ENCODE peak calls at places on chromosomes 3 and 15, in five cellular contexts. E is esophagus muscularis mucosa, Y is suprapubic skin, K is K562, Z is sigmoid colon. G is an unnamed sample.

GRCh38 chr3:186442162-186442561 is 80.1 kb upstream of the DGKG start:
- DNase-seq in E (peak; percentile 50), Y (no peak), K (no peak), Z (no peak), G (no peak)

GRCh38 chr3:77412591-77412990 is 372.7 kb downstream of the ROBO2 start:
- DNase-seq in E (no peak), Y (no peak), K (no peak), Z (no peak), G (no peak)

GRCh38 chr15:95113041-95113440 is 881.7 kb downstream of the MCTP2 start:
- DNase-seq in E (no peak), Y (no peak), K (no peak), Z (no peak), G (no peak)

GRCh38 chr3:32176989-32177701 is 61.3 kb upstream of the CMTM8 start:
- DNase-seq in E (no peak), Y (no peak), K (peak; percentile 61), Z (no peak), G (peak; percentile 47)

GRCh38 chr3:138889792-138890191 is 55.1 kb upstream of the PIK3CB start:
- DNase-seq in E (no peak), Y (no peak), K (no peak), Z (no peak), G (no peak)

GRCh38 chr3:136042608-136043221 is 77.2 kb downstream of the PPP2R3A start:
- DNase-seq in E (no peak), Y (no peak), K (peak; percentile 16), Z (no peak), G (no peak)

GRCh38 chr3:29324180-29324651 is 43.3 kb downstream of the RBMS3 start:
- DNase-seq in E (no peak), Y (peak; percentile 79), K (no peak), Z (peak; percentile 80), G (peak; percentile 11)

GRCh38 chr3:42802876-42803799 is 1.2 kb downstream of the HIGD1A start:
- DNase-seq in E (no peak), Y (no peak), K (no peak), Z (no peak), G (no peak)

GRCh38 chr3:24579008-24579407 is 84.4 kb upstream of the THRB start:
- DNase-seq in E (no peak), Y (no peak), K (peak; percentile 20), Z (peak; percentile 56), G (no peak)

GRCh38 chr3:135238201-135238600 is 443.1 kb downstream of the EPHB1 start:
- DNase-seq in E (no peak), Y (no peak), K (no peak), Z (no peak), G (no peak)

GRCh38 chr3:11903047-11903446 is 56.4 kb upstream of the TAMM41 start:
- DNase-seq in E (no peak), Y (no peak), K (no peak), Z (no peak), G (no peak)

GRCh38 chr15:70505411-70505919 is 257.9 kb downstream of the UACA start:
- DNase-seq in E (no peak), Y (no peak), K (no peak), Z (no peak), G (no peak)

GRCh38 chr15:100112061-100112420 is 229.7 kb downstream of the ADAMTS17 start:
- DNase-seq in E (no peak), Y (no peak), K (no peak), Z (peak; percentile 54), G (no peak)

GRCh38 chr3:128152419-128153155 is 694 bp upstream of the EEFSEC start:
- DNase-seq in E (no peak), Y (no peak), K (peak; percentile 43), Z (no peak), G (no peak)

GRCh38 chr3:143201066-143201465 is 81.5 kb downstream of the CHST2 start:
- DNase-seq in E (no peak), Y (no peak), K (no peak), Z (no peak), G (no peak)

GRCh38 chr15:86433983-86434382 is 354.3 kb downstream of the AGBL1 start:
- DNase-seq in E (no peak), Y (no peak), K (no peak), Z (no peak), G (no peak)

GRCh38 chr15:70597056-70597603 is 166.2 kb downstream of the UACA start:
- DNase-seq in E (peak; percentile 57), Y (no peak), K (no peak), Z (no peak), G (no peak)

GRCh38 chr15:64224508-64224907 is 61.7 kb upstream of the PPIB start:
- DNase-seq in E (no peak), Y (no peak), K (no peak), Z (peak; percentile 71), G (no peak)

GRCh38 chr15:31554261-31554660 is 227.6 kb downstream of the KLF13 start:
- DNase-seq in E (peak; percentile 92), Y (no peak), K (no peak), Z (no peak), G (no peak)

GRCh38 chr3:142896201-142896755 is 7.4 kb upstream of the PCOLCE2 start:
- DNase-seq in E (peak; percentile 80), Y (no peak), K (no peak), Z (no peak), G (no peak)

GRCh38 chr3:27310693-27311092 is 58.5 kb downstream of the NEK10 start:
- DNase-seq in E (no peak), Y (no peak), K (no peak), Z (no peak), G (no peak)

GRCh38 chr15:94363382-94363781 is 132.0 kb downstream of the MCTP2 start:
- DNase-seq in E (no peak), Y (no peak), K (no peak), Z (no peak), G (no peak)

GRCh38 chr3:46484388-46484787 is 13.4 kb upstream of the RTP3 start:
- DNase-seq in E (no peak), Y (no peak), K (no peak), Z (no peak), G (no peak)

GRCh38 chr3:158768881-158769518 is 32.9 kb upstream of the MFSD1 start:
- DNase-seq in E (peak; percentile 84), Y (no peak), K (no peak), Z (peak; percentile 70), G (peak; percentile 11)

GRCh38 chr3:51445544-51446280 is 54.1 kb downstream of the DCAF1 start:
- DNase-seq in E (no peak), Y (no peak), K (no peak), Z (no peak), G (no peak)

GRCh38 chr15:100777821-100778220 is 101.8 kb upstream of the ALDH1A3 start:
- DNase-seq in E (no peak), Y (no peak), K (no peak), Z (no peak), G (no peak)

GRCh38 chr3:51514210-51514609 is 14.4 kb upstream of the DCAF1 start:
- DNase-seq in E (no peak), Y (no peak), K (no peak), Z (no peak), G (no peak)

GRCh38 chr15:50854594-50855490 is 53.6 kb upstream of the AP4E1 start:
- DNase-seq in E (no peak), Y (no peak), K (no peak), Z (no peak), G (no peak)

GRCh38 chr3:48301814-48302194 is 31.7 kb downstream of the SPINK8 start:
- DNase-seq in E (no peak), Y (no peak), K (peak; percentile 18), Z (peak; percentile 68), G (peak; percentile 64)

DNA sequence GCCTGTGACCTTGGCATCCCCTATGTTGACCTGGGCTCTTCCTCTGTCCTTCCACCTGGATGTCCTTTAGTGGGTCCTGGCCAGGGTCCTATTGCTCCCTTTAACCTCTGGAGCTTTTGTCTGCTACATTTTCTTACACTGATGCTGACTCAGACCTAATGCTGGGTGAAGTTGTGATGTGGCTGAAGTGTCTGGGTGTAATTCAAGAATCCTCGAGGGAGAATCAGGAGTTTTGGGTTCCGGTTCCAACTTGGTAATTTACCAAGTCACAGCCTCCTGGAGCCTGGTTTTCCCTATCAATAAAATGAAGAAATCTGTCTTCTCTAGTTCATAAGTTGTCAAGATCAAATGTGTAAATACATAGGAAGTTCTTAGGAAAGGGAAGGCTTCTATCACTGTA is 25.6 kb downstream of the CEP19 start:
- DNase-seq in E (no peak), Y (no peak), K (no peak), Z (no peak), G (no peak)
- TF ChIP-seq EP300 in E (no peak), Y (no peak), K (no peak), Z (no peak), G (no peak)

GRCh38 chr15:22253676-22254408 is 173.5 kb downstream of the OR4M2 start:
- DNase-seq in E (no peak), Y (no peak), K (no peak), Z (no peak), G (no peak)
- H3K9me3 ChIP-seq in E (peaks cover 4% of the 10 kb centered on the region), Y (peaks cover 7% of the 10 kb centered on the region), K (no peaks in the 10 kb centered on the region), Z (no peaks in the 10 kb centered on the region), G (no peaks in the 10 kb centered on the region)

GRCh38 chr15:75338661-75339240 is 2.9 kb downstream of the COMMD4 start:
- DNase-seq in E (no peak), Y (no peak), K (no peak), Z (peak; percentile 46), G (no peak)

GRCh38 chr15:75339531-75340240 is 3.8 kb downstream of the COMMD4 start:
- DNase-seq in E (no peak), Y (no peak), K (no peak), Z (peak; percentile 59), G (no peak)

GRCh38 chr15:75335313-75335704 is 554 bp upstream of the COMMD4 start:
- DNase-seq in E (no peak), Y (no peak), K (no peak), Z (no peak), G (no peak)

DNA sequence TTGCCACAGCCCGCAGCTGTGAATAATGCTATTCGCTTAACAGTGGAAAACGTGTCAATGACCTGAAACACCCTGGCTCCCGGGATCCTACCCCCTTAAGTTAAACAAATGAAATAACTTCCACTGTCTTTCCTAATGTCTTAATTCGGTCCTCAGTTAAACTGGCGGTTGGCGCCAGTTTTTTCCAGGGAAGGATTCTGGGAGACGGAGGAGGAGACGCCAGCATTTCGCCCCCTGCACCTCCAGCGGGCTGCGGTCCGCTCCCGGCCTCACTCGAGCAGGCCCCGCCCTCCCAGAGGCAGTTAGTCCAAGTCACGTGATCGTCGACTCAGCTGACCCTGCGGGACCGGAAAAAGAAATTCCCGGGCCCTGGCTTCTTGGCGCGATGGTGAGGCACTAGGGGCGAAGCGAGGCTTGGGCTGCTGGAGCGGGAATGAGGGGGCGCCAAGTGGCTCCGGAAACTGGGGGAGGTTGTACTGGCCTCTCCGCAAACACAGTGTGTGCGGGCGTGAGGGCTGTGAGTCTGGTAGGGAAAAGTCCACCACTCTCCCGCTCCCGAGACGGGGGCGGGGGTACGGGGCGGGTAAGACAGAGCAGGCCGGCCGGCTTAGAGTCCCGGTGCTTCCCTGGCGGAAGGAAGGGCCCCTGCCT is at the start of gene COMMD4:
- DNase-seq in E (peak; percentile 98), Y (peak; percentile 98), K (peak; percentile 81), Z (peak; percentile 99), G (peak; percentile 96)
- TF ChIP-seq EP300 in E (no peak), Y (no peak), K (peak; percentile 61), Z (no peak), G (peak; percentile 43)

DNA sequence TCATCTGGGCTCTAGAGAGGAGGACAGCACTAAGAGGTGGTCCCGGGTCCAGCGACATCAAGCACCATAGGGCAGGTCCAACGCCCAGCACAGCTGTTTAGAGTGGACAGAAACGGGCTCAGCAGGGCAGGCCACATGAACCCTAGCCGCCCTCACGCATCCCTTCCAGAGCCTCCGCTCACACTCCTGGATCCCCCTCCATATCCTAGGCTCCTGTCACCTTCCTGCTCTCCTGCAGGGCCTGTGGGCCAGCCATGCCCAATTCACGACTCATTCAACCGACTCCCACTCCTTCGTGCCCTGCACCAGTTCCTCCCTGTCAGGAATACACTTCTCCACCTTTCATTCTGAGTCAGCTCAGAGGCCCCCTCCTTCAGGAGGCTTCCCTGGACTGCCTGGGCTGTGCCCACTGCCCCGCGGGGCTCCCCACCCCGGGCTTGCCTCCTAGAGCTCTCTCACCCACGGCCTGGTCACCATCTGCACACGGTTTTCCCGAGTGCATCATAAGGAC is 90.2 kb downstream of the LINGO1 start:
- DNase-seq in E (no peak), Y (no peak), K (no peak), Z (peak; percentile 62), G (no peak)
- H3K9me3 ChIP-seq in E (no peaks in the 10 kb centered on the region), Y (no peaks in the 10 kb centered on the region), K (no peaks in the 10 kb centered on the region), Z (no peaks in the 10 kb centered on the region), G (no peaks in the 10 kb centered on the region)

G was measured in transverse colon.